ENCODE peak calls at places on chromosomes 13 and 19, in six cellular contexts. R is NCI-H2227 treated with DMSO at 0.1 percent for 48 hours; E is NCI-H1930; Q is effector memory CD8-positive, alpha-beta T cell; O is GM12891; H is T-helper 9 cell. U is an unnamed sample.

GRCh38 chr13:110334256-110334655 is 27.2 kb downstream of the COL4A2 start:
- DNase-seq in R (no peak), E (no peak), Q (no peak), O (no peak), H (no peak), U (peak; percentile 93)

GRCh38 chr13:44271031-44271433 is 102.6 kb upstream of the SERP2 start:
- DNase-seq in R (no peak), E (no peak), Q (no peak), O (no peak), H (no peak), U (no peak)

GRCh38 chr13:112601351-112601750 is 13.4 kb upstream of the TUBGCP3 start:
- DNase-seq in R (no peak), E (no peak), Q (no peak), O (no peak), H (no peak), U (no peak)

GRCh38 chr19:33325920-33326319 is 23.6 kb upstream of the CEBPA start:
- DNase-seq in R (no peak), E (no peak), Q (no peak), O (no peak), H (no peak), U (no peak)

GRCh38 chr13:53010374-53011105 is 18.1 kb upstream of the OLFM4 start:
- DNase-seq in R (no peak), E (no peak), Q (no peak), O (no peak), H (no peak), U (peak; percentile 79)

GRCh38 chr19:1843646-1844394 is 4.5 kb downstream of the REXO1 start:
- DNase-seq in R (no peak), E (no peak), Q (no peak), O (no peak), H (no peak), U (no peak)

GRCh38 chr13:76992548-76993001 is 694 bp downstream of the CLN5 start:
- DNase-seq in R (no peak), E (no peak), Q (no peak), O (no peak), H (no peak), U (peak; percentile 56)

GRCh38 chr13:21557995-21558394 is 46.0 kb downstream of the MICU2 start:
- DNase-seq in R (no peak), E (no peak), Q (no peak), O (no peak), H (no peak), U (no peak)